ENCODE peak calls at places on chromosomes 5 and 9, in ten cellular contexts. X is suprapubic skin, H is heart left ventricle, E is heart right ventricle, I is AG04450, K is AG04449, D is pancreas, B is skeletal muscle cell, N is Karpas-422, A is spleen. P is an unnamed sample.

GRCh38 chr9:79731483-79731882 is 159.7 kb downstream of the TLE4 start:
- DNase-seq in X (no peak), H (no peak), E (no peak), I (no peak), K (no peak), D (no peak), B (no peak), N (no peak), A (no peak), P (no peak)

GRCh38 chr9:114856210-114856941 is 50.5 kb upstream of the TNFSF15 start:
- DNase-seq in X (no peak), H (no peak), E (no peak), I (peak; percentile 69), K (peak; percentile 65), D (no peak), B (peak; percentile 71), N (no peak), A (no peak), P (no peak)

GRCh38 chr9:136363106-136363605 is 388 bp downstream of the DNLZ start:
- DNase-seq in X (peak; percentile 98), H (peak; percentile 98), E (peak; percentile 99), I (peak; percentile 86), K (peak; percentile 59), D (peak; percentile 98), B (peak; percentile 78), N (peak; percentile 98), A (peak; percentile 98), P (peak; percentile 94)

GRCh38 chr5:150243590-150243989 is 46.0 kb downstream of the CAMK2A start:
- DNase-seq in X (no peak), H (no peak), E (no peak), I (no peak), K (no peak), D (no peak), B (no peak), N (no peak), A (no peak), P (no peak)

GRCh38 chr9:104810421-104811339 is 46.8 kb downstream of the NIPSNAP3B start:
- DNase-seq in X (no peak), H (no peak), E (no peak), I (no peak), K (no peak), D (peak; percentile 80), B (peak; percentile 28), N (no peak), A (no peak), P (no peak)

GRCh38 chr5:572398-573019 is 39.6 kb upstream of the CEP72 start:
- DNase-seq in X (no peak), H (no peak), E (no peak), I (no peak), K (no peak), D (no peak), B (no peak), N (no peak), A (no peak), P (no peak)

GRCh38 chr9:134381671-134382505 is 55.6 kb downstream of the RXRA start:
- DNase-seq in X (no peak), H (peak; percentile 66), E (peak; percentile 68), I (no peak), K (no peak), D (no peak), B (no peak), N (peak; percentile 63), A (peak; percentile 92), P (peak; percentile 56)

GRCh38 chr9:13770956-13771355 is 491.5 kb upstream of the MPDZ start:
- DNase-seq in X (no peak), H (no peak), E (no peak), I (no peak), K (no peak), D (no peak), B (no peak), N (no peak), A (no peak), P (no peak)

GRCh38 chr5:124178050-124178449 is 568.4 kb downstream of the ZNF608 start:
- DNase-seq in X (no peak), H (no peak), E (no peak), I (no peak), K (no peak), D (no peak), B (no peak), N (no peak), A (no peak), P (no peak)

GRCh38 chr9:124357591-124358361 is 57.5 kb downstream of the PSMB7 start:
- DNase-seq in X (no peak), H (no peak), E (no peak), I (no peak), K (no peak), D (no peak), B (no peak), N (peak; percentile 72), A (no peak), P (peak; percentile 49)

GRCh38 chr5:81081461-81081835 is 121.3 kb downstream of the RASGRF2 start:
- DNase-seq in X (no peak), H (peak; percentile 30), E (no peak), I (no peak), K (no peak), D (no peak), B (no peak), N (no peak), A (no peak), P (no peak)

GRCh38 chr5:87132696-87133095 is 135.0 kb upstream of the RASA1 start:
- DNase-seq in X (no peak), H (no peak), E (no peak), I (no peak), K (no peak), D (no peak), B (no peak), N (no peak), A (no peak), P (no peak)

GRCh38 chr5:154708845-154709244 is 46.3 kb upstream of the LARP1 start:
- DNase-seq in X (no peak), H (no peak), E (no peak), I (no peak), K (no peak), D (no peak), B (no peak), N (no peak), A (no peak), P (peak; percentile 88)

GRCh38 chr9:134010774-134011173 is 14.5 kb upstream of the BRD3OS start:
- DNase-seq in X (no peak), H (no peak), E (no peak), I (no peak), K (no peak), D (peak; percentile 48), B (no peak), N (no peak), A (peak; percentile 39), P (no peak)

GRCh38 chr9:76077537-76077936 is 187.1 kb downstream of the PCSK5 start:
- DNase-seq in X (no peak), H (no peak), E (no peak), I (no peak), K (no peak), D (no peak), B (no peak), N (no peak), A (no peak), P (no peak)

GRCh38 chr5:179796877-179797608 is 3.3 kb downstream of the LTC4S start:
- DNase-seq in X (no peak), H (no peak), E (no peak), I (no peak), K (no peak), D (no peak), B (no peak), N (no peak), A (peak; percentile 75), P (no peak)
- H3K4me3 ChIP-seq in X (peak overlapping the region; percentile 69), H (peak overlapping the region; percentile 70), E (peak overlapping the region; percentile 76), I (no peak overlapping the region), K (peak overlapping the region; percentile 64), D (no peak overlapping the region), B (peak overlapping the region; percentile 59), N (peak overlapping the region; percentile 71), A (peak overlapping the region; percentile 71), P (peak overlapping the region; percentile 21)

DNA sequence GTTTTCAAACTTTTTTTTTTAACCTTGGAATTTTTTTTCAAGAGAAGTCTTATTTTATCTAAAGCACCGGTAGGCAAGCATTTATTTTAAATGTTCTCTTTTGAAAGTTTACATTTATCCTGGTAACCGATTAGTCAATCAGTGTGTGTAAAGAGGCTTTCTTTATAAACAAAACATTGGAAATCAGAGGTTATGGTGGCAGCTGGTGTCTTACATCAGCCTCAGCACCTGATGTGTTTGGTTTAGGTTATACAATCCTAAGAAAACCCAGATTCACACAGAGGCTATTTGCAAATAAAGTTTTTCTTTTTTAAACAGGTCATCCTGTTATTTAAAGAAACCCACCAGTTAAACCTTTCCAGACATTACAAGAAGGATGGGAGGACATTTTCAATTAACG is 173.3 kb upstream of the GDNF start:
- DNase-seq in X (no peak), H (no peak), E (no peak), I (no peak), K (no peak), D (no peak), B (no peak), N (no peak), A (no peak), P (no peak)
- H3K4me3 ChIP-seq in X (no peak overlapping the region), H (no peak overlapping the region), E (no peak overlapping the region), I (no peak overlapping the region), K (no peak overlapping the region), D (no peak overlapping the region), B (no peak overlapping the region), N (no peak overlapping the region), A (no peak overlapping the region), P (no peak overlapping the region)

DNA sequence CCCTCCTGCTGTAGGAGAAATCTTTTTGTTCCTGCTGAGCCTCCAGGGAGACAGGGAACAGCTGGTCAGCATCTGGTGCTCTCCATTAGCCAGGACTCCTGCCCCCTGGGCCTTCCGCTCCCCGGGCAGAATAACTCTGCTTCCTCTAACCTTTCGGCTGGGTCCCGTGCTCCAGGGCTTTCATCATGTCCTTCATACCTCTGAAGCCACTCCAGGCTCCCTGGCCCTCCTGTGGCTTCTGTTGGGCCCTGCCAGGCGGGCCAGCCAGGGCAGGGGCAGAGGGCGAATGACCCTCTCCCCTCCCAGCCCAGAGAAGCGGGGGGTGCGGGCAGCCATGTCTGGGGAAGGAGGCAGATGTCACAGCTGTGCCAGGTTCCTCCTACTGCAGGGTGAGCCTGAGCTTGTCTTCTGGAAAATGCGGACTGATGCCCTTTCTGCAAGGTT is 81.7 kb upstream of the LMX1B start:
- DNase-seq in X (no peak), H (peak; percentile 66), E (peak; percentile 59), I (no peak), K (no peak), D (no peak), B (no peak), N (no peak), A (peak; percentile 76), P (no peak)
- H3K4me3 ChIP-seq in X (no peak overlapping the region), H (no peak overlapping the region), E (no peak overlapping the region), I (no peak overlapping the region), K (no peak overlapping the region), D (no peak overlapping the region), B (no peak overlapping the region), N (no peak overlapping the region), A (no peak overlapping the region), P (no peak overlapping the region)

DNA sequence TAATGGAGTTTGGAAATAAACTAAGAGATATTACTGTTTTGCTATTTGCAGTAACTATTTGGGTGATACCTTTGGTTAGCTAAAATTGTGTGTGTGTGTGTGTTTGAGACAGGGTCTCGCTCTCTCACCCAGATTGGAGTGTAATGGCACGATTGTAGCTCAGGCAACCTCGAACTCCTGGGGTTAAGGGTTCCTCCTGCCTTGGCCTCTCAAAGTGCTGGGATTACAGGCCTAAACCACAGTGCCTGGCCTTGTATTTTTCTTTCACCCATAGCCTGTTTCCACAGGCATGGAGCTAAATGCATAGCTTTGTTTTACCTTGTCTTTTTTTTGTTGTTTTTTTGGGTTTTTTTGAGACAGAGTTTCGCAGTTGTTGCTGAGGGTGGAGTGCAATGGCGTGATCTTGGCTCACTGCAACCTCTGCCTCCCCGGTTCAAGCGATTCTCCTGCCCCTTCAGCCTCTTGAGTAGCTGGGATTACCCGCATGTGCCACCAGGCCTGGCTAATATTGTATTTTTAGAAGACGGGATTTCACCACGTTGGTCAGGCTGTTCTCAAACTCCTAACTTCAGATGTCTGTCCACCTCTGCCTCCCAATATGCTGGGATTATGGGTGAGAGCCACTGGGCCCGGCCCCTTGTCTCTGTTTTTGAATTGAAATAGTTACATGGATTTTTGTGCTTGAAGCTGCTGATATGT is 5.6 kb downstream of the GPBP1 start:
- DNase-seq in X (no peak), H (no peak), E (no peak), I (no peak), K (no peak), D (no peak), B (no peak), N (no peak), A (no peak), P (no peak)
- H3K4me3 ChIP-seq in X (peak overlapping the region; percentile 99), H (peak overlapping the region; percentile 97), E (peak overlapping the region; percentile 94), I (peak overlapping the region; percentile 30), K (peak overlapping the region; percentile 21), D (no peak overlapping the region), B (no peak overlapping the region), N (peak overlapping the region; percentile 98), A (peak overlapping the region; percentile 71), P (peak overlapping the region; percentile 97)